ENCODE peak calls at places on chromosomes 13 and 19, in seven cellular contexts. U, S, E, I, X, J and R are unnamed samples.
A peak's percentile ranks its signal among the peaks of the same experiment; 100 is the strongest.

GRCh38 chr13:106372199-106373160 is 163.0 kb downstream of the EFNB2 start:
- DNase-seq in U (peak; percentile 97), S (peak; percentile 65), J (no peak), X (no peak), E (no peak), I (no peak), R (no peak)

GRCh38 chr19:12774588-12775555 is at the start of gene HOOK2:
- DNase-seq in I (peak; percentile 31), X (no peak), U (no peak), E (peak; percentile 46), J (no peak), S (no peak), R (no peak)

GRCh38 chr19:5231857-5232503 is 108.6 kb downstream of the PTPRS start:
- DNase-seq in J (no peak), I (no peak), S (no peak), X (no peak), U (no peak), E (no peak), R (no peak)

GRCh38 chr19:55635334-55635717 is 5.5 kb upstream of the ZNF580 start:
- DNase-seq in U (no peak), X (no peak), I (no peak), E (peak; percentile 86), S (no peak), J (no peak), R (no peak)

GRCh38 chr13:53784331-53784730 is 755.7 kb downstream of the OLFM4 start:
- DNase-seq in I (no peak), S (no peak), U (no peak), J (peak; percentile 4), E (peak; percentile 27), X (no peak), R (no peak)

GRCh38 chr19:46288896-46289588 is 7.8 kb upstream of the HIF3A start:
- DNase-seq in J (no peak), X (peak; percentile 10), I (no peak), U (peak; percentile 98), E (peak; percentile 96), S (peak; percentile 97), R (no peak)

GRCh38 chr19:47661161-47661560 is 52.1 kb upstream of the EHD2 start:
- DNase-seq in S (no peak), X (no peak), J (no peak), U (no peak), E (peak; percentile 49), I (no peak), R (no peak)

GRCh38 chr19:6930190-6930589 is 42.8 kb downstream of the ADGRE1 start:
- DNase-seq in X (no peak), S (no peak), J (no peak), E (no peak), U (peak; percentile 1), I (no peak), R (no peak)

GRCh38 chr13:59680429-59681024 is 483.2 kb downstream of the DIAPH3 start:
- DNase-seq in J (peak; percentile 41), U (peak; percentile 24), E (peak; percentile 43), S (peak; percentile 9), I (no peak), X (no peak), R (peak; percentile 22)

GRCh38 chr13:75902166-75903104 is 266.3 kb downstream of the LMO7 start:
- DNase-seq in U (no peak), X (no peak), E (no peak), J (no peak), S (no peak), I (no peak), R (no peak)

GRCh38 chr19:12527034-12527836 is 24.0 kb downstream of the ZNF564 start:
- DNase-seq in S (no peak), J (peak; percentile 7), U (peak; percentile 50), E (no peak), X (no peak), I (no peak), R (no peak)

GRCh38 chr19:52227196-52227940 is 37.5 kb downstream of the PPP2R1A start:
- DNase-seq in U (no peak), S (no peak), X (no peak), J (no peak), E (no peak), I (no peak), R (no peak)

GRCh38 chr13:30107536-30108136 is 199.7 kb downstream of the KATNAL1 start:
- DNase-seq in X (no peak), I (no peak), E (no peak), J (no peak), U (no peak), S (peak; percentile 88), R (no peak)

GRCh38 chr19:45922281-45922680 is 7.7 kb upstream of the NANOS2 start:
- DNase-seq in S (no peak), U (peak; percentile 9), J (no peak), E (peak; percentile 89), X (no peak), I (no peak), R (no peak)

GRCh38 chr13:85528578-85529215 is 270.5 kb downstream of the SLITRK6 start:
- DNase-seq in I (no peak), S (peak; percentile 77), X (peak; percentile 59), J (no peak), U (peak; percentile 83), E (no peak), R (no peak)